ENCODE peak calls at places on chromosome 10, in seven cellular contexts. J is AG04450, K is breast epithelium, Y is spleen, I is thoracic aorta, G is uterus, U is fibroblast of lung. L is an unnamed sample.

GRCh38 chr10:46546591-46547330 is 9.7 kb downstream of the GPRIN2 start:
- DNase-seq in J (no peak), K (peak; percentile 47), Y (peak; percentile 73), I (peak; percentile 1), G (peak; percentile 12), U (no peak), L (peak; percentile 66)

GRCh38 chr10:58104419-58104818 is 163.3 kb downstream of the IPMK start:
- DNase-seq in J (no peak), K (no peak), Y (no peak), I (no peak), G (no peak), U (no peak), L (no peak)

GRCh38 chr10:52701647-52702046 is 70.9 kb downstream of the MBL2 start:
- DNase-seq in J (peak; percentile 3), K (no peak), Y (no peak), I (no peak), G (no peak), U (peak; percentile 57), L (no peak)

GRCh38 chr10:61606971-61607907 is 55.5 kb upstream of the CABCOCO1 start:
- DNase-seq in J (no peak), K (no peak), Y (no peak), I (no peak), G (no peak), U (peak; percentile 30), L (no peak)

GRCh38 chr10:113386005-113386404 is 166.8 kb upstream of the HABP2 start:
- DNase-seq in J (no peak), K (no peak), Y (no peak), I (no peak), G (no peak), U (peak; percentile 50), L (no peak)

GRCh38 chr10:127485153-127485857 is 63.8 kb upstream of the NPS start:
- DNase-seq in J (no peak), K (no peak), Y (no peak), I (no peak), G (no peak), U (peak; percentile 50), L (no peak)

GRCh38 chr10:126376956-126377355 is 11.3 kb downstream of the ADAM12 start:
- DNase-seq in J (no peak), K (no peak), Y (no peak), I (no peak), G (no peak), U (peak; percentile 50), L (no peak)

GRCh38 chr10:126130291-126130710 is 233.9 kb downstream of the FANK1 start:
- DNase-seq in J (no peak), K (peak; percentile 42), Y (no peak), I (no peak), G (no peak), U (peak; percentile 50), L (no peak)

GRCh38 chr10:115136616-115137015 is 43.5 kb downstream of the ATRNL1 start:
- DNase-seq in J (no peak), K (no peak), Y (no peak), I (no peak), G (no peak), U (no peak), L (no peak)

GRCh38 chr10:115141254-115141653 is 48.1 kb downstream of the ATRNL1 start:
- DNase-seq in J (no peak), K (no peak), Y (no peak), I (no peak), G (no peak), U (peak; percentile 48), L (no peak)
- TF ChIP-seq CTCF in J (peak; percentile 40), K (no peak), Y (no peak), I (no peak), G (no peak), U (peak; percentile 42), L (no peak)

DNA sequence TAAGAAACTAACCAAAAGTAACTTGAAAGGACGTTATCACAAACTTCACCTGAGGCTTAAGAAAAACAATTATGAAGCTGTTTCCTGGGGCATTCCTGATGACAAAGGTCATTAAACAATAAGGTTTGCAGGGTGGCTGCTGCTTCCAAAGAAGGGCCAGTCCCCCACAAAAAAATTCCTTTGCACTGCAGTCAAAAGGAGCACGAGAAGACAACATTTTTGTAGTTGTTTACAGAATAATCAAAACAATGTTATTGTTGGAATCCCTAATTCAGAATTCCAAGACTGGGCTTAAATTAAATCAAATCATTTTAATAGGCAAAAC is 398 bp upstream of the USP54 start:
- DNase-seq in J (no peak), K (no peak), Y (no peak), I (no peak), G (no peak), U (no peak), L (no peak)
- H3K4me3 ChIP-seq in J (no peak overlapping the region), K (no peak overlapping the region), Y (no peak overlapping the region), I (peak overlapping the region; percentile 48), G (no peak overlapping the region), U (no peak overlapping the region), L (no peak overlapping the region)

DNA sequence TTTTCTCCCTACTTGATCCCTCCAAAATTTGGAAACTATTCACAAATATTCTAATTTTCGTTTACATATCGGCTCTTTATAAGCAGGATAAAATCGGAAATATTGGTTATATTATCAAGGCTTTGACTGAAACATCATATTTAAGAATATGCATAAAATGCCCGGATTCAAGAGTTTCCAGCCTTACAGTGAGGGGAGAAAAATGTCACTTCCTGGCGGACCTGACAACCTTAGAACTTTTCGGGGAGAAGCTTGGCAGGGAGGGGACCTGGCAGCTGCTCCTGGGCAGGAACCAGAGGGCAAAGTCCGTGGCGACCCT is 10.9 kb upstream of the ACSM6 start:
- DNase-seq in J (no peak), K (no peak), Y (no peak), I (no peak), G (no peak), U (peak; percentile 20), L (no peak)
- H3K27ac ChIP-seq in J (no peak overlapping the region), K (peak overlapping the region; percentile 86), Y (peak overlapping the region; percentile 79), I (peak overlapping the region; percentile 78), G (peak overlapping the region; percentile 61), U (peak overlapping the region; percentile 44), L (peak overlapping the region; percentile 77)

GRCh38 chr10:64426745-64427144 is 905.5 kb downstream of the REEP3 start:
- DNase-seq in J (no peak), K (no peak), Y (no peak), I (no peak), G (no peak), U (no peak), L (no peak)

GRCh38 chr10:64430690-64431323 is 909.6 kb downstream of the REEP3 start:
- DNase-seq in J (no peak), K (no peak), Y (no peak), I (no peak), G (no peak), U (peak; percentile 5), L (no peak)
- TF ChIP-seq CTCF in J (no peak), K (no peak), Y (no peak), I (no peak), G (no peak), U (peak; percentile 28), L (no peak)

GRCh38 chr10:102675151-102675886 is 31.0 kb downstream of the TRIM8 start:
- DNase-seq in J (no peak), K (no peak), Y (no peak), I (no peak), G (no peak), U (no peak), L (peak; percentile 63)

GRCh38 chr10:102673961-102674511 is 29.8 kb downstream of the TRIM8 start:
- DNase-seq in J (no peak), K (no peak), Y (peak; percentile 86), I (peak; percentile 49), G (peak; percentile 55), U (peak; percentile 90), L (peak; percentile 68)

GRCh38 chr10:102673235-102673634 is 29.0 kb downstream of the TRIM8 start:
- DNase-seq in J (no peak), K (no peak), Y (no peak), I (no peak), G (no peak), U (no peak), L (no peak)

GRCh38 chr10:102675887-102676616 is 31.8 kb downstream of the TRIM8 start:
- DNase-seq in J (peak; percentile 92), K (no peak), Y (no peak), I (no peak), G (peak; percentile 34), U (peak; percentile 91), L (no peak)

GRCh38 chr10:102674566-102674965 is 30.3 kb downstream of the TRIM8 start:
- DNase-seq in J (no peak), K (no peak), Y (no peak), I (no peak), G (no peak), U (no peak), L (no peak)
- H3K4me3 ChIP-seq in J (no peak overlapping the region), K (peak overlapping the region; percentile 12), Y (peak overlapping the region; percentile 15), I (peak overlapping the region; percentile 68), G (peak overlapping the region; percentile 16), U (no peak overlapping the region), L (peak overlapping the region; percentile 38)

DNA sequence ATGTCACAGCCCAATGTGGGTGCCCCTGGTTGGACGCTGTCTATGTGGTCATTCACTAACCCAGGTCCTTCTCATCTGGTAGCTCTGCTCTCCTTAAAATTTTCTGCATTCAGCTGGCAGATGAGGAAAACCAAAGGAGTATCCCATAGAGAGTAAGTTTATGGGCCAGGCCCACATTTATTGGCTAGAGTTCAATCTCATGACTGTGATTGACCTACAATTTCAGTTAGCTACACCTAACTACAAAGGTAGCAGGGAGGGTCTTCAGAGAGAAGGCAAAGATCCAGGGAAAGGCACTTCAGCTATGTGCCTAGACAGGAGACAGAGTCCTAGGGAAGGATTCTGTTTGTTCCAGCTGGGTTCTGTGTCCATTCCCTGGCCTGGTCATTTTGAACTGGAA is 23.7 kb upstream of the PPIF start:
- DNase-seq in J (no peak), K (no peak), Y (no peak), I (no peak), G (no peak), U (no peak), L (no peak)
- H3K27ac ChIP-seq in J (no peak overlapping the region), K (no peak overlapping the region), Y (no peak overlapping the region), I (no peak overlapping the region), G (no peak overlapping the region), U (no peak overlapping the region), L (no peak overlapping the region)

GRCh38 chr10:93815304-93816091 is 57.8 kb downstream of the LGI1 start:
- DNase-seq in J (no peak), K (no peak), Y (no peak), I (no peak), G (no peak), U (no peak), L (no peak)
- TF ChIP-seq CTCF in J (no peak), K (no peak), Y (no peak), I (no peak), G (no peak), U (no peak), L (no peak)

L was measured in tibial artery.